ENCODE peak calls at places on chromosomes 1 and 21, in seven cellular contexts. One of them, this sample, is unnamed.

GRCh38 chr1:24584103-24584764 is 28.3 kb downstream of the NCMAP start:
- DNase-seq in NCI-H1436: no peak
- DNase-seq in central memory CD4-positive, alpha-beta T cell: no peak
- DNase-seq in progenitor cell of endocrine pancreas: no peak
- DNase-seq in GM19239: no peak
- DNase-seq in heart left ventricle: no peak
- DNase-seq in naive thymus-derived CD8-positive, alpha-beta T cell: no peak
- DNase-seq in this sample: no peak

GRCh38 chr1:183873642-183874041 is 68.7 kb downstream of the RGL1 start:
- DNase-seq in naive thymus-derived CD8-positive, alpha-beta T cell: peak
- DNase-seq in NCI-H1436: no peak
- DNase-seq in heart left ventricle: no peak
- DNase-seq in central memory CD4-positive, alpha-beta T cell: peak
- DNase-seq in progenitor cell of endocrine pancreas: no peak
- DNase-seq in GM19239: no peak
- DNase-seq in this sample: peak

GRCh38 chr1:158285756-158286241 is 3.9 kb upstream of the CD1C start:
- DNase-seq in GM19239: peak
- DNase-seq in progenitor cell of endocrine pancreas: no peak
- DNase-seq in naive thymus-derived CD8-positive, alpha-beta T cell: no peak
- DNase-seq in NCI-H1436: no peak
- DNase-seq in heart left ventricle: no peak
- DNase-seq in central memory CD4-positive, alpha-beta T cell: no peak
- DNase-seq in this sample: no peak

GRCh38 chr1:193448682-193449461 is 262.5 kb upstream of the B3GALT2 start:
- DNase-seq in naive thymus-derived CD8-positive, alpha-beta T cell: peak
- DNase-seq in progenitor cell of endocrine pancreas: no peak
- DNase-seq in NCI-H1436: no peak
- DNase-seq in central memory CD4-positive, alpha-beta T cell: peak
- DNase-seq in GM19239: no peak
- DNase-seq in heart left ventricle: no peak
- DNase-seq in this sample: peak

GRCh38 chr1:228109962-228110488 is 926 bp upstream of the MRPL55 start:
- DNase-seq in central memory CD4-positive, alpha-beta T cell: no peak
- DNase-seq in NCI-H1436: peak
- DNase-seq in naive thymus-derived CD8-positive, alpha-beta T cell: no peak
- DNase-seq in progenitor cell of endocrine pancreas: no peak
- DNase-seq in heart left ventricle: no peak
- DNase-seq in GM19239: no peak
- DNase-seq in this sample: no peak

GRCh38 chr1:116665001-116665400 is 2.5 kb downstream of the IGSF3 start:
- DNase-seq in progenitor cell of endocrine pancreas: no peak
- DNase-seq in central memory CD4-positive, alpha-beta T cell: no peak
- DNase-seq in NCI-H1436: no peak
- DNase-seq in naive thymus-derived CD8-positive, alpha-beta T cell: no peak
- DNase-seq in heart left ventricle: no peak
- DNase-seq in GM19239: no peak
- DNase-seq in this sample: no peak

GRCh38 chr1:156480015-156480368 is 20.6 kb downstream of the MEF2D start:
- DNase-seq in GM19239: no peak
- DNase-seq in NCI-H1436: no peak
- DNase-seq in central memory CD4-positive, alpha-beta T cell: no peak
- DNase-seq in progenitor cell of endocrine pancreas: no peak
- DNase-seq in heart left ventricle: no peak
- DNase-seq in naive thymus-derived CD8-positive, alpha-beta T cell: no peak
- DNase-seq in this sample: no peak

GRCh38 chr1:45568421-45568820 is 15.4 kb upstream of the NASP start:
- DNase-seq in heart left ventricle: no peak
- DNase-seq in progenitor cell of endocrine pancreas: no peak
- DNase-seq in GM19239: no peak
- DNase-seq in NCI-H1436: no peak
- DNase-seq in central memory CD4-positive, alpha-beta T cell: no peak
- DNase-seq in naive thymus-derived CD8-positive, alpha-beta T cell: no peak
- DNase-seq in this sample: no peak

GRCh38 chr1:226405411-226405988 is 2.4 kb downstream of the PARP1 start:
- DNase-seq in naive thymus-derived CD8-positive, alpha-beta T cell: no peak
- DNase-seq in GM19239: no peak
- DNase-seq in progenitor cell of endocrine pancreas: no peak
- DNase-seq in central memory CD4-positive, alpha-beta T cell: no peak
- DNase-seq in NCI-H1436: no peak
- DNase-seq in heart left ventricle: no peak
- DNase-seq in this sample: peak

GRCh38 chr1:160681067-160681890 is 30.3 kb downstream of the CD48 start:
- DNase-seq in GM19239: no peak
- DNase-seq in progenitor cell of endocrine pancreas: peak
- DNase-seq in NCI-H1436: no peak
- DNase-seq in heart left ventricle: peak
- DNase-seq in naive thymus-derived CD8-positive, alpha-beta T cell: peak
- DNase-seq in central memory CD4-positive, alpha-beta T cell: peak
- DNase-seq in this sample: peak

GRCh38 chr1:178371236-178371635 is 125.5 kb downstream of the CLEC20A start:
- DNase-seq in naive thymus-derived CD8-positive, alpha-beta T cell: no peak
- DNase-seq in GM19239: no peak
- DNase-seq in progenitor cell of endocrine pancreas: no peak
- DNase-seq in heart left ventricle: no peak
- DNase-seq in central memory CD4-positive, alpha-beta T cell: no peak
- DNase-seq in NCI-H1436: no peak
- DNase-seq in this sample: no peak

GRCh38 chr1:31381394-31382287 is 8.8 kb upstream of the FABP3 start:
- DNase-seq in progenitor cell of endocrine pancreas: no peak
- DNase-seq in central memory CD4-positive, alpha-beta T cell: no peak
- DNase-seq in naive thymus-derived CD8-positive, alpha-beta T cell: no peak
- DNase-seq in GM19239: no peak
- DNase-seq in NCI-H1436: no peak
- DNase-seq in heart left ventricle: no peak
- DNase-seq in this sample: no peak

GRCh38 chr21:46180778-46181391 is 3.4 kb downstream of the SPATC1L start:
- DNase-seq in NCI-H1436: no peak
- DNase-seq in naive thymus-derived CD8-positive, alpha-beta T cell: no peak
- DNase-seq in GM19239: no peak
- DNase-seq in progenitor cell of endocrine pancreas: no peak
- DNase-seq in central memory CD4-positive, alpha-beta T cell: no peak
- DNase-seq in heart left ventricle: no peak
- DNase-seq in this sample: no peak

GRCh38 chr1:155463865-155464264 is 98.7 kb downstream of the ASH1L start:
- DNase-seq in naive thymus-derived CD8-positive, alpha-beta T cell: no peak
- DNase-seq in GM19239: no peak
- DNase-seq in progenitor cell of endocrine pancreas: no peak
- DNase-seq in heart left ventricle: no peak
- DNase-seq in central memory CD4-positive, alpha-beta T cell: no peak
- DNase-seq in NCI-H1436: no peak
- DNase-seq in this sample: no peak

GRCh38 chr1:181033799-181034391 is at the start of gene MR1:
- DNase-seq in heart left ventricle: no peak
- DNase-seq in central memory CD4-positive, alpha-beta T cell: peak
- DNase-seq in NCI-H1436: peak
- DNase-seq in GM19239: peak
- DNase-seq in progenitor cell of endocrine pancreas: no peak
- DNase-seq in naive thymus-derived CD8-positive, alpha-beta T cell: peak
- DNase-seq in this sample: peak

GRCh38 chr1:234533034-234533571 is 54.1 kb upstream of the TARBP1 start:
- DNase-seq in progenitor cell of endocrine pancreas: no peak
- DNase-seq in NCI-H1436: no peak
- DNase-seq in GM19239: no peak
- DNase-seq in heart left ventricle: no peak
- DNase-seq in central memory CD4-positive, alpha-beta T cell: no peak
- DNase-seq in naive thymus-derived CD8-positive, alpha-beta T cell: no peak
- DNase-seq in this sample: no peak

GRCh38 chr1:113191579-113192076 is 118.6 kb downstream of the LRIG2 start:
- DNase-seq in central memory CD4-positive, alpha-beta T cell: no peak
- DNase-seq in progenitor cell of endocrine pancreas: no peak
- DNase-seq in naive thymus-derived CD8-positive, alpha-beta T cell: no peak
- DNase-seq in GM19239: no peak
- DNase-seq in NCI-H1436: no peak
- DNase-seq in heart left ventricle: no peak
- DNase-seq in this sample: no peak

GRCh38 chr1:90007979-90008404 is 13.1 kb downstream of the ZNF326 start:
- DNase-seq in GM19239: no peak
- DNase-seq in naive thymus-derived CD8-positive, alpha-beta T cell: no peak
- DNase-seq in heart left ventricle: no peak
- DNase-seq in NCI-H1436: no peak
- DNase-seq in central memory CD4-positive, alpha-beta T cell: no peak
- DNase-seq in progenitor cell of endocrine pancreas: no peak
- DNase-seq in this sample: no peak